ENCODE peak calls at places on chromosomes 3 and 15, in six cellular contexts. W, Y, P, F, I and M are unnamed samples.
A peak's percentile ranks its signal among the peaks of the same experiment; 100 is the strongest.

GRCh38 chr15:73691398-73691797 is 7.2 kb downstream of the CD276 start:
- ATAC-seq in W (no peak), Y (no peak), P (peak; percentile 79), F (peak; percentile 84), I (no peak), M (peak; percentile 74)

GRCh38 chr3:10783360-10784346 is 32.4 kb upstream of the SLC6A11 start:
- ATAC-seq in W (peak; percentile 42), Y (no peak), P (no peak), F (no peak), I (no peak), M (no peak)

GRCh38 chr15:90201944-90202375 is 830 bp downstream of the SEMA4B start:
- ATAC-seq in W (no peak), Y (no peak), P (peak; percentile 17), F (no peak), I (no peak), M (peak; percentile 7)

GRCh38 chr15:59174161-59174845 is 32.3 kb upstream of the LDHAL6B start:
- ATAC-seq in W (no peak), Y (no peak), P (no peak), F (no peak), I (no peak), M (no peak)

GRCh38 chr3:39013289-39013688 is 38.5 kb downstream of the SCN11A start:
- ATAC-seq in W (no peak), Y (no peak), P (no peak), F (no peak), I (no peak), M (no peak)

GRCh38 chr3:106004137-106004600 is 135.4 kb upstream of the CBLB start:
- ATAC-seq in W (peak; percentile 61), Y (peak; percentile 58), P (peak; percentile 82), F (peak; percentile 45), I (no peak), M (peak; percentile 31)

GRCh38 chr3:67947808-67948508 is 293.5 kb upstream of the SUCLG2 start:
- ATAC-seq in W (peak; percentile 82), Y (no peak), P (no peak), F (no peak), I (peak; percentile 93), M (no peak)

GRCh38 chr3:197227780-197228574 is 70.4 kb downstream of the DLG1 start:
- ATAC-seq in W (no peak), Y (no peak), P (no peak), F (peak; percentile 80), I (no peak), M (peak; percentile 66)

GRCh38 chr3:29537889-29538609 is 257.2 kb downstream of the RBMS3 start:
- ATAC-seq in W (no peak), Y (no peak), P (peak; percentile 49), F (peak; percentile 30), I (no peak), M (no peak)